ENCODE peak calls at places on chromosome 17, in eight cellular contexts. T is H54; J is fibroblast of the aortic adventitia; Z is kidney; U is Right ventricle myocardium inferior; N is HuH-7.5; I is stimulated activated CD8-positive, alpha-beta memory T cell treated with anti-CD3 and anti-CD28 coated beads, Interleukin-15, amount 100 ng/mL, for 48 hours; R is T-helper 1 cell. B is an unnamed sample.

GRCh38 chr17:7836596-7837374 is 2.8 kb downstream of the KDM6B start:
- DNase-seq in T (no peak), I (peak; percentile 61), N (peak; percentile 70), J (peak; percentile 96), U (peak; percentile 92), R (peak; percentile 69), Z (peak; percentile 98), B (peak; percentile 100)

GRCh38 chr17:12789976-12790805 is 893 bp downstream of the ARHGAP44 start:
- DNase-seq in U (no peak), I (no peak), Z (peak; percentile 76), J (no peak), T (no peak), N (no peak), R (no peak), B (peak; percentile 4)

GRCh38 chr17:77691216-77692085 is 267.1 kb upstream of the TNRC6C start:
- DNase-seq in I (no peak), T (no peak), Z (no peak), U (no peak), N (no peak), J (no peak), R (no peak), B (no peak)

GRCh38 chr17:64024215-64024654 is 3.8 kb upstream of the ICAM2 start:
- DNase-seq in N (no peak), R (no peak), Z (no peak), I (no peak), U (no peak), T (no peak), J (no peak), B (no peak)

GRCh38 chr17:68011199-68011665 is 15.0 kb upstream of the C17orf58 start:
- DNase-seq in I (peak; percentile 41), U (peak; percentile 82), Z (no peak), T (peak; percentile 67), R (peak; percentile 56), J (no peak), N (peak; percentile 40), B (peak; percentile 28)

GRCh38 chr17:81396722-81397313 is 1.6 kb downstream of the BAHCC1 start:
- DNase-seq in J (peak; percentile 47), Z (no peak), T (no peak), I (no peak), U (peak; percentile 83), R (peak; percentile 38), N (peak; percentile 68), B (peak; percentile 44)

GRCh38 chr17:82582208-82582607 is 62.7 kb downstream of the FOXK2 start:
- DNase-seq in U (no peak), I (no peak), Z (no peak), R (no peak), T (no peak), J (peak; percentile 9), N (no peak), B (no peak)

GRCh38 chr17:29624586-29624985 is 1.9 kb upstream of the CORO6 start:
- DNase-seq in T (no peak), U (no peak), Z (no peak), R (no peak), I (no peak), N (no peak), J (no peak), B (no peak)

GRCh38 chr17:11668633-11669032 is 70.4 kb downstream of the DNAH9 start:
- DNase-seq in Z (no peak), R (no peak), U (no peak), T (no peak), N (no peak), I (no peak), J (no peak), B (no peak)

GRCh38 chr17:82330322-82331239 is 3.0 kb downstream of the SECTM1 start:
- DNase-seq in Z (peak; percentile 86), R (no peak), J (peak; percentile 76), T (peak; percentile 70), I (no peak), N (peak; percentile 87), U (no peak), B (peak; percentile 74)

GRCh38 chr17:60754057-60754604 is 76.5 kb downstream of the BCAS3 start:
- DNase-seq in N (no peak), R (no peak), T (no peak), U (no peak), Z (no peak), J (no peak), I (no peak), B (no peak)

GRCh38 chr17:38967290-38967738 is at the start of gene FBXO47:
- DNase-seq in Z (peak; percentile 97), N (no peak), U (peak; percentile 98), I (peak; percentile 80), J (peak; percentile 83), R (peak; percentile 83), T (peak; percentile 43), B (peak; percentile 95)

B was measured in fibroblast of villous mesenchyme.